ENCODE peak calls at places on chromosomes 6 and 20, in five cellular contexts. X is pons; O is AG04450; J is CD8-positive, alpha-beta memory T cell; P is left lung. B is an unnamed sample.

GRCh38 chr20:35225319-35226125 is 968 bp upstream of the MMP24 start:
- DNase-seq in X (no peak), O (no peak), J (no peak), P (no peak), B (no peak)

GRCh38 chr6:30219244-30219643 is 6.0 kb upstream of the TRIM26 start:
- DNase-seq in X (peak), O (no peak), J (no peak), P (no peak), B (no peak)

GRCh38 chr20:61263084-61263695 is 11.1 kb downstream of the CDH4 start:
- DNase-seq in X (peak), O (no peak), J (no peak), P (no peak), B (no peak)

GRCh38 chr6:2966347-2966746 is 5.0 kb downstream of the SERPINB6 start:
- DNase-seq in X (no peak), O (no peak), J (no peak), P (no peak), B (no peak)

GRCh38 chr6:122530440-122531046 is 58.9 kb upstream of the SERINC1 start:
- DNase-seq in X (peak), O (peak), J (peak), P (no peak), B (peak)

GRCh38 chr6:91185072-91185471 is 598.2 kb upstream of the MAP3K7 start:
- DNase-seq in X (no peak), O (no peak), J (no peak), P (no peak), B (peak)

GRCh38 chr20:32477594-32478512 is 107.3 kb downstream of the NOL4L start:
- DNase-seq in X (no peak), O (no peak), J (no peak), P (peak), B (no peak)

GRCh38 chr20:58481541-58482021 is 33.6 kb downstream of the APCDD1L start:
- DNase-seq in X (no peak), O (no peak), J (no peak), P (no peak), B (no peak)

GRCh38 chr6:157014871-157015270 is 237.7 kb downstream of the ARID1B start:
- DNase-seq in X (no peak), O (no peak), J (no peak), P (no peak), B (no peak)

GRCh38 chr20:62644044-62644795 is 1.9 kb downstream of the SLCO4A1 start:
- DNase-seq in X (no peak), O (no peak), J (no peak), P (no peak), B (no peak)

GRCh38 chr20:34575271-34575670 is 16.8 kb downstream of the MAP1LC3A start:
- DNase-seq in X (no peak), O (no peak), J (no peak), P (no peak), B (no peak)

GRCh38 chr6:34154668-34155447 is 9.0 kb upstream of the GRM4 start:
- DNase-seq in X (no peak), O (no peak), J (peak), P (peak), B (no peak)

GRCh38 chr6:43715056-43715788 is 27.6 kb upstream of the MRPS18A start:
- DNase-seq in X (no peak), O (no peak), J (no peak), P (no peak), B (no peak)

GRCh38 chr6:166511316-166511715 is 75.2 kb downstream of the RAMACL start:
- DNase-seq in X (no peak), O (no peak), J (no peak), P (no peak), B (no peak)

GRCh38 chr6:150169609-150170008 is 26.8 kb downstream of the PPP1R14C start:
- DNase-seq in X (no peak), O (no peak), J (no peak), P (no peak), B (peak)